ENCODE peak calls at places on chromosomes 7 and 10, in five cellular contexts. I is aorta, R is uterus, O is pancreas, U is suprapubic skin. Q is an unnamed sample.

GRCh38 chr10:51896849-51897248 is 197.5 kb upstream of the CSTF2T start:
- DNase-seq in R (no peak), U (no peak), I (no peak), O (no peak), Q (no peak)

GRCh38 chr10:119849031-119849789 is 23.4 kb downstream of the MCMBP start:
- DNase-seq in I (no peak), O (no peak), R (no peak), U (no peak), Q (no peak)

GRCh38 chr10:10778959-10779358 is 238.7 kb upstream of the CELF2 start:
- DNase-seq in U (no peak), I (no peak), O (no peak), R (no peak), Q (no peak)

GRCh38 chr7:136205956-136206355 is 228.8 kb upstream of the MTPN start:
- DNase-seq in R (no peak), O (no peak), U (no peak), I (no peak), Q (no peak)

GRCh38 chr7:116455009-116455408 is 44.5 kb upstream of the CAV2 start:
- DNase-seq in U (no peak), R (no peak), O (no peak), I (no peak), Q (no peak)

GRCh38 chr7:145106001-145106400 is 270.1 kb upstream of the TPK1 start:
- DNase-seq in I (no peak), O (no peak), R (no peak), U (no peak), Q (no peak)

GRCh38 chr7:94969434-94970084 is 62.2 kb downstream of the PPP1R9A start:
- DNase-seq in U (no peak), R (no peak), O (no peak), I (no peak), Q (no peak)

GRCh38 chr7:92717982-92718716 is 118.2 kb downstream of the CDK6 start:
- DNase-seq in R (peak; percentile 72), I (peak; percentile 79), O (no peak), U (no peak), Q (peak; percentile 75)

GRCh38 chr7:117872565-117873055 is 631 bp downstream of the CTTNBP2 start:
- DNase-seq in O (peak; percentile 79), I (peak; percentile 74), R (peak; percentile 36), U (no peak), Q (peak; percentile 33)

GRCh38 chr10:38054361-38054797 is 39.8 kb upstream of the ZNF37A start:
- DNase-seq in I (no peak), U (no peak), O (no peak), R (no peak), Q (no peak)

GRCh38 chr7:157930441-157930840 is 593.6 kb downstream of the DNAJB6 start:
- DNase-seq in R (no peak), U (no peak), O (no peak), I (peak; percentile 42), Q (no peak)

GRCh38 chr7:26040085-26040484 is 111.9 kb upstream of the NFE2L3 start:
- DNase-seq in U (no peak), R (no peak), O (no peak), I (no peak), Q (no peak)

GRCh38 chr10:48199580-48200377 is 74.7 kb downstream of the FRMPD2 start:
- DNase-seq in R (no peak), U (no peak), O (no peak), I (no peak), Q (no peak)

GRCh38 chr7:130286881-130287280 is 6.1 kb upstream of the CPA4 start:
- DNase-seq in U (no peak), I (no peak), O (no peak), R (no peak), Q (no peak)

GRCh38 chr7:158829021-158829341 is 328 bp downstream of the ESYT2 start:
- DNase-seq in R (peak; percentile 48), U (no peak), O (peak; percentile 90), I (peak; percentile 85), Q (peak; percentile 24)

GRCh38 chr7:21719846-21720245 is 177.0 kb downstream of the DNAH11 start:
- DNase-seq in I (no peak), R (no peak), U (no peak), O (no peak), Q (no peak)

GRCh38 chr10:121157998-121158397 is 306.8 kb downstream of the WDR11 start:
- DNase-seq in O (no peak), R (peak; percentile 25), I (no peak), U (no peak), Q (no peak)

GRCh38 chr7:126570845-126571244 is 681.9 kb downstream of the GRM8 start:
- DNase-seq in U (no peak), R (no peak), O (no peak), I (no peak), Q (no peak)

GRCh38 chr10:49656845-49657493 is 22.5 kb upstream of the C10orf53 start:
- DNase-seq in I (no peak), U (peak; percentile 50), R (no peak), O (no peak), Q (no peak)

DNA sequence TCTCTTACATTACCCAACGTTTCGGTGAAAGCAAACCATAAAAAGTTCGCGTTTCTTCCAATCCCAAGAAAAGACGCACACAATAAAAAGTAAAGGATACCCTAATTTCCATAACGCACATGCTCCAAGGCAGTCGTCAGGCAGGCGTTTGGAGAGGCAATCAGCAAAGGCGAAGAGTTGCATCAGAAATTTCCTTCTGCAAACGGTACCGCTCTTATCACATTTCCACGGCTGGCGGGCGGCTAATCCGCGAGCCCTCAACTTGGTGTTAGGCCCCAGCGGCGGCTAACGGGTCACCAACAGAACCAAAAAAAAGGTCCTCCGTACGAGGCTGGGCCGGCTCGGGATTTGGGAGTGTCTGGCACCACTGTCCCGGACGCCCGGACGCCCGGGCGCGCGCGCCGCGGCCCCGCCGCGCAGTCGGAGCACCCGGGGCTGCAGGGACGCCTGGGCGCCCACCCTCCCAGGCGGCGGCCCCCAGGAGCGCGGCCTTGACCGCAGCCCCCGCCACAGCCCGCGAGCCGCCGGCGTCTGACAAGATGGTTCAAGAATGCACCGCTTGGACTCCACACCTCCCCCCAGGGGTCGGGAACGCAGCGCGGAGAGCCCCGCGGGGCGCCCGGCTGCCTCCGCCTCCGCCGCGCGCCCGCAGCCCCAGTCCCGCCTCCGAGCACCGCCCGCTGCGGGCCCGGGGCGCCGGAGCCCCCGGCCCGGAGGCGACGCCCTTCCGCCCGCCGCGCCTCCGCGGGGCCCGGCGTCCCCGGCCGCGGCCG is 9.8 kb upstream of the GRB10 start:
- DNase-seq in R (peak; percentile 28), U (no peak), O (peak; percentile 71), I (peak; percentile 85), Q (peak; percentile 48)
- H3K4me3 ChIP-seq in R (peak overlapping the region; percentile 55), U (peak overlapping the region; percentile 60), O (peak overlapping the region; percentile 66), I (peak overlapping the region; percentile 98), Q (peak overlapping the region; percentile 41)

GRCh38 chr10:101670635-101671034 is 24.3 kb downstream of the FBXW4 start:
- DNase-seq in R (no peak), U (no peak), I (no peak), O (no peak), Q (no peak)

GRCh38 chr10:101666025-101666424 is 28.9 kb downstream of the FBXW4 start:
- DNase-seq in O (no peak), U (no peak), R (no peak), I (no peak), Q (no peak)

GRCh38 chr10:101668566-101668965 is 26.4 kb downstream of the FBXW4 start:
- DNase-seq in R (no peak), O (no peak), U (no peak), I (no peak), Q (no peak)

GRCh38 chr10:101671453-101671852 is 23.5 kb downstream of the FBXW4 start:
- DNase-seq in U (no peak), I (no peak), R (no peak), O (no peak), Q (no peak)

GRCh38 chr10:101669181-101669580 is 25.8 kb downstream of the FBXW4 start:
- DNase-seq in R (no peak), I (no peak), U (no peak), O (no peak), Q (no peak)
- H3K27me3 ChIP-seq in R (no peaks in the 10 kb centered on the region), I (no peaks in the 10 kb centered on the region), U (no peaks in the 10 kb centered on the region), O (no peaks in the 10 kb centered on the region), Q (no peaks in the 10 kb centered on the region)

DNA sequence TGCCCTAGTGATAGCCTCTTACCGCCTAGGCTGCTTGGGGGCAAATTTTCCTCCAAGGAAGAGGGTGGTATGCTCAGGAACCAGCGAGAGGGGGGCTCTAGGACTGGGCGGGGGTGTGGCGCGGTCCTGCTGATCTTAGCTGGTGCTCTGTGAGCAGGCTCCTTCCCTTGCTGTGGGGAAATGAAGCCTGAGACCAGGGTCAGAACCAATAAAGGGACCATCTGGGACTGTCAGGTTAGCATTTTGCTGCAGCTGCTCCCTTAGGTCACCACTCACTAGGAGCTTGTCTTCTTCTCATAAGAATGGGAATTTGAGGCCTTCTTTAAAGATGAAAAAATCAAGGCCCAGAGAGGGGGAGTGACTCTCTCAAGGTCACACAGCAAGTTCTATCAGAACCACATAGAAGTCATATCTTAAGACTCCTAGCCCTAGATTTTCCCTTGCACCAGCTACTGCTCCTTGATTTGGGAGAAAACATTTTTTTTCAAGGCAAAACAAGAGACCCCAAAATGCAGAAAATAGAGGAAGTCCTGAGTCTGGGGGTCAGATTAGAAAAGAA is 2.0 kb upstream of the NEUROG3 start:
- DNase-seq in R (no peak), O (no peak), I (no peak), U (no peak), Q (no peak)
- H3K4me3 ChIP-seq in R (no peak overlapping the region), O (no peak overlapping the region), I (no peak overlapping the region), U (no peak overlapping the region), Q (no peak overlapping the region)

GRCh38 chr10:127195571-127196226 is 692 bp downstream of the INSYN2A start:
- DNase-seq in R (no peak), I (no peak), O (peak; percentile 74), U (no peak), Q (no peak)
- H3K27me3 ChIP-seq in R (no peaks in the 10 kb centered on the region), I (no peaks in the 10 kb centered on the region), O (no peaks in the 10 kb centered on the region), U (peaks cover 9% of the 10 kb centered on the region), Q (no peaks in the 10 kb centered on the region)

GRCh38 chr7:44080118-44080517 is 2.2 kb downstream of the POLM start:
- DNase-seq in U (no peak), I (peak; percentile 70), R (no peak), O (peak; percentile 71), Q (no peak)
- H3K4me3 ChIP-seq in U (no peak overlapping the region), I (no peak overlapping the region), R (no peak overlapping the region), O (no peak overlapping the region), Q (no peak overlapping the region)

Q was measured in dorsolateral prefrontal cortex.